ENCODE peak calls at places on chromosomes 2 and 18, in five cellular contexts. One of them, this sample, is unnamed. For H3K4me1, the result is how much of the 10 kb centered on the place peaks cover.

GRCh38 chr2:8633735-8634313 is 48.0 kb upstream of the ID2 start:
- DNase-seq in A549: peak
- DNase-seq in esophagus squamous epithelium: no peak
- DNase-seq in pancreas: peak
- DNase-seq in heart left ventricle: no peak
- DNase-seq in this sample: peak

GRCh38 chr18:79588636-79589481 is 90.7 kb upstream of the CTDP1 start:
- DNase-seq in esophagus squamous epithelium: no peak
- DNase-seq in pancreas: peak
- DNase-seq in A549: no peak
- DNase-seq in heart left ventricle: peak
- DNase-seq in this sample: no peak

GRCh38 chr2:232349946-232350635 is 28.5 kb upstream of the ALPP start:
- DNase-seq in heart left ventricle: peak
- DNase-seq in esophagus squamous epithelium: no peak
- DNase-seq in pancreas: no peak
- DNase-seq in A549: no peak
- DNase-seq in this sample: no peak

GRCh38 chr2:230512955-230513748 is 97.2 kb downstream of the SP100 start:
- DNase-seq in heart left ventricle: no peak
- DNase-seq in A549: peak
- DNase-seq in esophagus squamous epithelium: no peak
- DNase-seq in pancreas: no peak
- DNase-seq in this sample: no peak

GRCh38 chr2:215664847-215665525 is 229.1 kb upstream of the FN1 start:
- DNase-seq in pancreas: no peak
- DNase-seq in heart left ventricle: no peak
- DNase-seq in esophagus squamous epithelium: no peak
- DNase-seq in A549: peak
- DNase-seq in this sample: peak

GRCh38 chr2:145034511-145034910 is 514.6 kb upstream of the ZEB2 start:
- DNase-seq in pancreas: no peak
- DNase-seq in esophagus squamous epithelium: no peak
- DNase-seq in A549: no peak
- DNase-seq in heart left ventricle: no peak
- DNase-seq in this sample: no peak

GRCh38 chr2:46794693-46795317 is 120.8 kb downstream of the MCFD2 start:
- DNase-seq in pancreas: no peak
- DNase-seq in heart left ventricle: no peak
- DNase-seq in esophagus squamous epithelium: no peak
- DNase-seq in A549: no peak
- DNase-seq in this sample: no peak

GRCh38 chr2:187372213-187372612 is 75.8 kb downstream of the CALCRL start:
- DNase-seq in pancreas: no peak
- DNase-seq in A549: no peak
- DNase-seq in heart left ventricle: no peak
- DNase-seq in esophagus squamous epithelium: no peak
- DNase-seq in this sample: no peak

GRCh38 chr2:54858021-54858681 is 134.7 kb downstream of the EML6 start:
- DNase-seq in heart left ventricle: no peak
- DNase-seq in pancreas: no peak
- DNase-seq in esophagus squamous epithelium: no peak
- DNase-seq in A549: peak
- DNase-seq in this sample: no peak

GRCh38 chr2:113754989-113755689 is 1.3 kb downstream of the SLC35F5 start:
- DNase-seq in pancreas: no peak
- DNase-seq in heart left ventricle: no peak
- DNase-seq in esophagus squamous epithelium: no peak
- DNase-seq in A549: peak
- DNase-seq in this sample: peak

GRCh38 chr2:210707900-210708299 is 151.5 kb downstream of the CPS1 start:
- DNase-seq in A549: no peak
- DNase-seq in pancreas: no peak
- DNase-seq in esophagus squamous epithelium: no peak
- DNase-seq in heart left ventricle: no peak
- DNase-seq in this sample: no peak

GRCh38 chr2:64929329-64929728 is 59.9 kb upstream of the SLC1A4 start:
- DNase-seq in esophagus squamous epithelium: no peak
- DNase-seq in A549: no peak
- DNase-seq in heart left ventricle: no peak
- DNase-seq in pancreas: no peak
- DNase-seq in this sample: no peak

GRCh38 chr2:191318037-191318728 is 73.0 kb downstream of the MYO1B start:
- DNase-seq in esophagus squamous epithelium: no peak
- DNase-seq in heart left ventricle: no peak
- DNase-seq in A549: no peak
- DNase-seq in pancreas: no peak
- DNase-seq in this sample: no peak

GRCh38 chr2:62999905-63000304 is 50.7 kb upstream of the OTX1 start:
- DNase-seq in A549: peak
- DNase-seq in heart left ventricle: no peak
- DNase-seq in pancreas: no peak
- DNase-seq in esophagus squamous epithelium: no peak
- DNase-seq in this sample: no peak

GRCh38 chr2:60707750-60708371 is 48.2 kb upstream of the PAPOLG start:
- DNase-seq in esophagus squamous epithelium: no peak
- DNase-seq in A549: peak
- DNase-seq in pancreas: no peak
- DNase-seq in heart left ventricle: no peak
- DNase-seq in this sample: peak

GRCh38 chr2:71647346-71647745 is 194.0 kb downstream of the DYSF start:
- DNase-seq in heart left ventricle: no peak
- DNase-seq in A549: no peak
- DNase-seq in esophagus squamous epithelium: no peak
- DNase-seq in pancreas: no peak
- DNase-seq in this sample: no peak

GRCh38 chr2:96952976-96953610 is 33.3 kb downstream of the FAM178B start:
- DNase-seq in pancreas: no peak
- DNase-seq in esophagus squamous epithelium: no peak
- DNase-seq in A549: no peak
- DNase-seq in heart left ventricle: peak
- DNase-seq in this sample: no peak

GRCh38 chr2:16656784-16657391 is 8.7 kb downstream of the CYRIA start:
- DNase-seq in heart left ventricle: no peak
- DNase-seq in A549: no peak
- DNase-seq in esophagus squamous epithelium: no peak
- DNase-seq in pancreas: no peak
- DNase-seq in this sample: no peak

GRCh38 chr2:239252433-239253200 is 148.2 kb downstream of the HDAC4 start:
- DNase-seq in pancreas: no peak
- DNase-seq in heart left ventricle: peak
- DNase-seq in A549: no peak
- DNase-seq in esophagus squamous epithelium: no peak
- DNase-seq in this sample: no peak

GRCh38 chr18:79964330-79965118 is at the start of gene HSBP1L1:
- DNase-seq in A549: peak
- DNase-seq in heart left ventricle: peak
- DNase-seq in pancreas: peak
- DNase-seq in esophagus squamous epithelium: no peak
- DNase-seq in this sample: no peak

GRCh38 chr18:53796042-53796729 is 428.3 kb downstream of the MBD2 start:
- DNase-seq in pancreas: no peak
- DNase-seq in heart left ventricle: no peak
- DNase-seq in esophagus squamous epithelium: no peak
- DNase-seq in A549: peak
- DNase-seq in this sample: peak

GRCh38 chr18:55079481-55080350 is 120.5 kb upstream of the CCDC68 start:
- DNase-seq in pancreas: no peak
- DNase-seq in heart left ventricle: no peak
- DNase-seq in A549: no peak
- DNase-seq in esophagus squamous epithelium: no peak
- DNase-seq in this sample: no peak

DNA sequence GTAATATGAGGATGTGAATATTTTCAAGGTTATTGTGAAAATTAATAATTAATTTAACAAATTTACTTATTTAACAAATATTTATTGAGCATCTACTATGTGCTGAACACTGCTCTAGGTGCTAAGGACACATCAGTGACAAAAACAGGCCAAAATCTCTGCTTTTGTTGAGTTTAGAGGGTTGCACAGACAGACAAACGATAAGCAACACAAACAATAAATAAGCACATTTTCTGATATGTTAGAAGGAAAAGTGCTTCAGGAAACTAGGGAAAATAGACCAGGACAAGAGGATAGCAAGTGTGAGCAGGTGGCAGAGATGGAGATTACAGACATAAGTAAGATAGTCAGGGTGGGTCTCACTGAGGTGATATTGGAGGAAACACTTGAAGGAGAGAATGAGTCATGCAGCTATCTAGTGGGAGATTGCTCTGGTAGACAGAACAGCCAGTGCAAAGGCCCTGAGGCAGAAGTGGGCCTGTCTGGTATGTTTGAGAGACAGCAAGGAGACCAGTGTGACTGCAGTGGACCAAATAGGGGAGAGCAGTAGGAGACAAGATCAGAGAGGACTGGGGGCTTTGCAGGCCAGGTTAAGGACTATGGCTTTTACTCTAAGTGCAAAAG is 38.3 kb downstream of the SFXN5 start:
- DNase-seq in A549: no peak
- DNase-seq in esophagus squamous epithelium: no peak
- DNase-seq in heart left ventricle: no peak
- DNase-seq in pancreas: no peak
- DNase-seq in this sample: no peak
- H3K4me1 ChIP-seq in A549: half or more
- H3K4me1 ChIP-seq in esophagus squamous epithelium: under half
- H3K4me1 ChIP-seq in heart left ventricle: under half
- H3K4me1 ChIP-seq in pancreas: under half
- H3K4me1 ChIP-seq in this sample: under half

DNA sequence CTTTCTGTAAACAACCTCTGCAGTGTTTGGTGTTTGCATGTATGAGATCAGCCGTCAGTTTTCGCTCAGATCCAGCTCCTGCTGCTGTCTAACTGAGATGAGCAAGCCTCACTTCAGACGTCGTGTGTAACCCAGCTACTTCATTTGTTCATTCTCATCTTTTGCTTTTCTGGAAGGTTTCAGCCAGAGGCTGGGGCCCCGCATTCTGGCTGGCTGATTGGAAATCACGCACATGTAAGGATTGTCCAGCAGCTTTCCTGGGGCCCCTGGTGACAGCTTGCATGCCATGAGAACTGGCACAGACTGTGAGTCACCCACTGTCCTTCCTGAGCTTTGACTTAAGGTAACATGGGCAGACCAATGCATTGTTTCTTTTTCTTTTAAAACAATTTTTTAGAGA is 49.0 kb downstream of the LDLRAD4 start:
- DNase-seq in heart left ventricle: no peak
- DNase-seq in esophagus squamous epithelium: no peak
- DNase-seq in pancreas: no peak
- DNase-seq in A549: no peak
- DNase-seq in this sample: peak
- H3K4me3 ChIP-seq in heart left ventricle: no peak
- H3K4me3 ChIP-seq in esophagus squamous epithelium: no peak
- H3K4me3 ChIP-seq in pancreas: no peak
- H3K4me3 ChIP-seq in A549: no peak
- H3K4me3 ChIP-seq in this sample: no peak

DNA sequence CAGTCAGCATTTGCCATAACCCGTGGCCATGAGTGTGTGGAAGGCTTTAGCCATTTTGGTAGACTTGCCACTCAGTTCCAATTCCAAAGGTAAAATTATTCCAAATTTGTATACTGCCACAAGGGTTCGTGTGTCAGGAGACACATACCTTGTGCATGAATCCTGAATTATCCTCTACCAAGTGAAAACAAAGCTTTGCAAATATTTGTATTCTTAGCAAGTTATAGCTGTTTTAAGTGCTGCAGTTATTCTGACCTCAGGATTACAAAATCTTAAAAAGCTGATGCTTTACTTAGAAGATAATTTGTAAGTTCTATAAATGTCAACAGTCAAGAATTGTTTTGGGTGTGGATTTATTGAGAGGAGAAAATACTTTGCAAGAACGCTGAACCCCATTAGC is 100.6 kb downstream of the ANTXR1 start:
- DNase-seq in heart left ventricle: no peak
- DNase-seq in A549: no peak
- DNase-seq in esophagus squamous epithelium: no peak
- DNase-seq in pancreas: no peak
- DNase-seq in this sample: no peak
- H3K27ac ChIP-seq in heart left ventricle: no peak
- H3K27ac ChIP-seq in A549: no peak
- H3K27ac ChIP-seq in esophagus squamous epithelium: no peak
- H3K27ac ChIP-seq in pancreas: no peak
- H3K27ac ChIP-seq in this sample: no peak

GRCh38 chr18:49179222-49179621 is 228.5 kb upstream of the SMAD7 start:
- DNase-seq in esophagus squamous epithelium: no peak
- DNase-seq in pancreas: no peak
- DNase-seq in heart left ventricle: no peak
- DNase-seq in A549: no peak
- DNase-seq in this sample: no peak
- H3K4me1 ChIP-seq in esophagus squamous epithelium: under half
- H3K4me1 ChIP-seq in pancreas: under half
- H3K4me1 ChIP-seq in heart left ventricle: under half
- H3K4me1 ChIP-seq in A549: under half
- H3K4me1 ChIP-seq in this sample: under half

GRCh38 chr2:119364798-119365197 is 1.8 kb downstream of the C2orf76 start:
- DNase-seq in pancreas: no peak
- DNase-seq in heart left ventricle: no peak
- DNase-seq in A549: no peak
- DNase-seq in esophagus squamous epithelium: no peak
- DNase-seq in this sample: no peak
- H3K4me3 ChIP-seq in pancreas: no peak
- H3K4me3 ChIP-seq in heart left ventricle: no peak
- H3K4me3 ChIP-seq in A549: no peak
- H3K4me3 ChIP-seq in esophagus squamous epithelium: no peak
- H3K4me3 ChIP-seq in this sample: no peak

DNA sequence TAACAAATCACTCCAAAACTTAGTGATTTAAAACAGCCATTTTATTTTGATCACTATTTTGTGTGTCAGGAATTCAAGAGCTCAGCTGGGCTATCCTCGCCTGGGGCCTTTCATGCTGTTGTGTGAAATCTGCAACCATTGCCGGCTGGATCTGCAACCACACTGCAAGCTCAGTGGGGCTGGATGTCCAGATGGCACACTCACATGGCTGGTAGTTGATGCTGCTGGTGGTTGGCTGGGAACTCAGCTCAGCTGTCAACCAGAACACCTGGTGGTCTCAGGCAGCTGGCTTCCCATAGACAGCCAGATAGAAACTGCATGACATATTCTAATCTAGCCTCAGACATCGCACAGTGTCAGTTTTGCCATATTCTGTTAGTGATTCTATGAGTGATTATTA is 30.6 kb upstream of the AP1S3 start:
- DNase-seq in pancreas: no peak
- DNase-seq in A549: no peak
- DNase-seq in esophagus squamous epithelium: no peak
- DNase-seq in heart left ventricle: no peak
- DNase-seq in this sample: no peak
- H3K27ac ChIP-seq in pancreas: no peak
- H3K27ac ChIP-seq in A549: no peak
- H3K27ac ChIP-seq in esophagus squamous epithelium: no peak
- H3K27ac ChIP-seq in heart left ventricle: no peak
- H3K27ac ChIP-seq in this sample: no peak